ENCODE peak calls at places on chromosomes 13 and 19, in four cellular contexts. I is PC-9, H is H9, W is HCT116. V is an unnamed sample.

GRCh38 chr19:40578442-40578908 is 1.8 kb downstream of the SHKBP1 start:
- DNase-seq in I (no peak), W (no peak), H (peak), V (no peak)

GRCh38 chr13:50195045-50195444 is 179.8 kb downstream of the KCNRG start:
- DNase-seq in I (no peak), H (no peak), W (no peak), V (no peak)

GRCh38 chr19:50321831-50322230 is 7.3 kb downstream of the KCNC3 start:
- DNase-seq in H (no peak), W (no peak), I (no peak), V (no peak)

GRCh38 chr13:70380809-70381208 is 272.6 kb upstream of the KLHL1 start:
- DNase-seq in W (no peak), I (no peak), H (no peak), V (no peak)

GRCh38 chr13:19960673-19961015 is 2.1 kb downstream of the ZMYM2 start:
- DNase-seq in I (no peak), W (no peak), H (no peak), V (peak)

GRCh38 chr13:68428292-68428691 is 1198.2 kb upstream of the PCDH9 start:
- DNase-seq in W (no peak), I (no peak), H (no peak), V (peak)

GRCh38 chr19:34639491-34640085 is 37.4 kb downstream of the SCGB2B2 start:
- DNase-seq in H (peak), I (no peak), W (peak), V (peak)

GRCh38 chr19:49502866-49503581 is 6.8 kb downstream of the RPS11 start:
- DNase-seq in W (peak), I (peak), H (peak), V (peak)

GRCh38 chr13:35711909-35712308 is 235.4 kb upstream of the MAB21L1 start:
- DNase-seq in H (no peak), W (no peak), I (no peak), V (no peak)

GRCh38 chr13:23021921-23022320 is 158.9 kb upstream of the SGCG start:
- DNase-seq in I (no peak), H (no peak), W (no peak), V (no peak)

GRCh38 chr13:101152184-101152583 is 264.1 kb downstream of the NALCN start:
- DNase-seq in W (no peak), H (no peak), I (no peak), V (no peak)

GRCh38 chr19:54691582-54692293 is 29.0 kb downstream of the LILRB4 start:
- DNase-seq in W (no peak), I (peak), H (no peak), V (no peak)

GRCh38 chr19:18135712-18136584 is 17.0 kb upstream of the PIK3R2 start:
- DNase-seq in H (no peak), W (no peak), I (no peak), V (peak)

GRCh38 chr19:13234518-13234917 is 84.3 kb downstream of the IER2 start:
- DNase-seq in H (peak), W (peak), I (no peak), V (no peak)

GRCh38 chr13:81197966-81198365 is 857.0 kb upstream of the SPRY2 start:
- DNase-seq in H (no peak), W (no peak), I (no peak), V (no peak)

GRCh38 chr19:55597493-55597892 is 1.8 kb downstream of the FIZ1 start:
- DNase-seq in W (no peak), H (peak), I (peak), V (no peak)

GRCh38 chr19:5489511-5489910 is 34.3 kb downstream of the ZNRF4 start:
- DNase-seq in W (no peak), I (no peak), H (no peak), V (no peak)

GRCh38 chr19:35436477-35437141 is 11.4 kb upstream of the FFAR2 start:
- DNase-seq in W (no peak), I (peak), H (no peak), V (peak)

GRCh38 chr19:29614046-29614445 is 8.0 kb downstream of the POP4 start:
- DNase-seq in W (no peak), H (no peak), I (no peak), V (peak)

GRCh38 chr13:101618440-101619187 is 166.1 kb downstream of the ITGBL1 start:
- DNase-seq in H (no peak), I (no peak), W (no peak), V (no peak)

GRCh38 chr13:83125791-83126190 is 756.5 kb downstream of the SLITRK1 start:
- DNase-seq in H (no peak), W (no peak), I (no peak), V (no peak)

GRCh38 chr13:30145709-30146367 is 161.5 kb downstream of the KATNAL1 start:
- DNase-seq in W (no peak), H (no peak), I (no peak), V (no peak)
- H2AFZ ChIP-seq in W (no peak), H (no peak), I (no peak), V (no peak)

GRCh38 chr13:94558721-94559120 is 37.2 kb downstream of the TGDS start:
- DNase-seq in H (no peak), I (no peak), W (no peak), V (no peak)
- H2AFZ ChIP-seq in H (no peak), I (no peak), W (no peak), V (no peak)

GRCh38 chr13:79442221-79442620 is 36.2 kb upstream of the RBM26 start:
- DNase-seq in W (no peak), I (no peak), H (no peak), V (no peak)
- H2AFZ ChIP-seq in W (no peak), I (peak), H (no peak), V (no peak)

GRCh38 chr13:52995946-52996345 is 32.7 kb upstream of the OLFM4 start:
- DNase-seq in W (no peak), I (no peak), H (no peak), V (no peak)

GRCh38 chr13:53001871-53002270 is 26.7 kb upstream of the OLFM4 start:
- DNase-seq in H (no peak), I (no peak), W (no peak), V (no peak)

GRCh38 chr13:53001444-53001843 is 27.2 kb upstream of the OLFM4 start:
- DNase-seq in W (no peak), I (no peak), H (no peak), V (no peak)

GRCh38 chr13:52998290-52998876 is 30.2 kb upstream of the OLFM4 start:
- DNase-seq in H (no peak), I (no peak), W (no peak), V (no peak)

DNA sequence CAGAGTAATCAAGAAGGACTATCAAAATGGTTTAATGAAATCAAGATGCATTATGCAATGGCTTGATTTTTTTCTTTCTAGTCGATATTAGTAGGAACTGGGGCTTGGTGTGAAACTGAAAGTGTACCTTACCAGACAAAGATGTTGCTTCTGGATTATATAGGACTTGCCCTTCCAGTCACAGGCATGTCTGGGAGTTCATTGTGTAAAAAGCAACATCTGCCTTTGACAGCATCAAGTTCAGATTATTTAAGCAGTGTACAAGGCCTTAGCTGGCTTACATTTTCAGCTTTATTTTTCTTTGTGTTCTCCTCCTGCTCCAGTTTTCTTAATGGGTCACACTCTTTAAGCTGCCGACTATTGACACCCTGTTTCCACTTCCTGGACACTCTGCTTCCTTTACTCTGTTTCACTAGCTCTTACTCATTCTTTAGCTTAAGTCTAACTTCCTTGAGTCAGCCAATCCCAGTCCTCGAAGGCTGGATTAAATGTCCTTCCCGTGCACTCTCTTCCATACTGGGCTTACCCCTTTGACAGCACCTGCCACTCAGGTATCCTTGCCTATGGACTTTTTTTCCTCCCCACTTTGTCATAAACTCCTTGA is 29.4 kb upstream of the OLFM4 start:
- DNase-seq in I (no peak), H (no peak), W (no peak), V (no peak)
- H2AFZ ChIP-seq in I (no peak), H (no peak), W (no peak), V (no peak)

GRCh38 chr13:52405369-52405766 is 604 bp downstream of the THSD1 start:
- DNase-seq in H (no peak), W (no peak), I (no peak), V (no peak)

GRCh38 chr13:52411629-52412028 is 5.7 kb upstream of the THSD1 start:
- DNase-seq in I (no peak), H (no peak), W (no peak), V (no peak)

GRCh38 chr13:52406629-52407028 is 657 bp upstream of the THSD1 start:
- DNase-seq in H (no peak), I (no peak), W (no peak), V (no peak)

DNA sequence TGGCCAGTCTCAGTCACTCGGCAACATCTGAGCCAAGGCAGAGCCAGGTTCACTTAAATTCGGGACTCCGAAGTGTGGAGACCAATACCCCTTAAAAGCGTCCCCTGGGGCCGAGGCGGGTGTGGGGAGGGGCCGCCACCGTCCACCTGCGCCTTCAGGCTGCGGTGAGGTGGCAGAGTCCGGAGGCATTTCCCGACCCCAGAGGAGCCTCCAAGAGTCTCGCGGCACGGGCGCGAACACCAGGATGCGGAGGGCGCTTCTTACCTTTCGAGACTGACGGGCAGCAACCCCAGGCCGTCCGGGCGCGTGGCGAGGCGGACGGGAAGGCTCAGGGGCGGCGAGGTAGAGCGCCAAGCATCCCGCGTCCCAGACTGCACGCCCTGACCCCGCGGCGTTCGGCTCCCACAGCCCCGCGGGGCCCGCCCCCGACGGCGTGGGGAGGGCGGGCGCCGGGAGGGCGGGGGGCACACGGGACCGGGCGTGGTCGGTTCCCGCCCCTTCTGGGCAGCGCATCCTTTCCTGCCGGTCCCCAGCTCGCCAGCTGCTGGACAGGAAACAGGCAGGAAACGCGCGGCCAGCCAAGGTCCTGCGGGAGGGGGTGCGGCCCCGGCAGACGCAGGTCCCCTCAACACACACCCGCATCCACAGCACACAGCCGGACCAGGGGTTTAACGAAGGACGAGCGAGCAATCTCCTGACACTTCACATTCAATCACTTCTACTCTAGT is at the start of gene THSD1:
- DNase-seq in H (peak), W (no peak), I (no peak), V (no peak)
- H2AFZ ChIP-seq in H (no peak), W (no peak), I (no peak), V (no peak)

GRCh38 chr13:105135852-105136251 is 1399.6 kb downstream of the EFNB2 start:
- DNase-seq in H (no peak), W (no peak), I (no peak), V (peak)

GRCh38 chr13:105139380-105140285 is 1395.8 kb downstream of the EFNB2 start:
- DNase-seq in W (peak), I (peak), H (peak), V (peak)

GRCh38 chr13:105144020-105144419 is 1391.4 kb downstream of the EFNB2 start:
- DNase-seq in I (no peak), H (no peak), W (no peak), V (no peak)

GRCh38 chr13:105142556-105142955 is 1392.9 kb downstream of the EFNB2 start:
- DNase-seq in I (no peak), W (no peak), H (no peak), V (no peak)

GRCh38 chr13:105139048-105139379 is 1396.4 kb downstream of the EFNB2 start:
- DNase-seq in W (no peak), H (no peak), I (no peak), V (no peak)
- H2AFZ ChIP-seq in W (peak), H (no peak), I (peak), V (no peak)